ENCODE peak calls at places on chromosomes 13 and 19, in seven cellular contexts. One of them, this sample, is unnamed.

GRCh38 chr19:46195104-46195503 is 34.4 kb upstream of the IGFL1 start:
- DNase-seq in astrocyte of the hippocampus: no peak
- DNase-seq in stimulated activated CD4-positive, alpha-beta T cell treated with anti-CD3 and anti-CD28 coated beads, Interleukin-1b, Interleukin-23, amount 100 ng/mL, for 24 hours: no peak
- DNase-seq in Karpas-422: no peak
- DNase-seq in T47D: no peak
- DNase-seq in Daoy: no peak
- DNase-seq in OCI-LY7: no peak
- DNase-seq in this sample: no peak

GRCh38 chr19:41705393-41706174 is 2.8 kb upstream of the CEACAM5 start:
- DNase-seq in astrocyte of the hippocampus: peak
- DNase-seq in stimulated activated CD4-positive, alpha-beta T cell treated with anti-CD3 and anti-CD28 coated beads, Interleukin-1b, Interleukin-23, amount 100 ng/mL, for 24 hours: peak
- DNase-seq in Karpas-422: peak
- DNase-seq in T47D: peak
- DNase-seq in Daoy: peak
- DNase-seq in OCI-LY7: peak
- DNase-seq in this sample: no peak

GRCh38 chr13:20609145-20609544 is 42.2 kb downstream of the IFT88 start:
- DNase-seq in astrocyte of the hippocampus: peak
- DNase-seq in stimulated activated CD4-positive, alpha-beta T cell treated with anti-CD3 and anti-CD28 coated beads, Interleukin-1b, Interleukin-23, amount 100 ng/mL, for 24 hours: no peak
- DNase-seq in Karpas-422: no peak
- DNase-seq in T47D: no peak
- DNase-seq in Daoy: peak
- DNase-seq in OCI-LY7: no peak
- DNase-seq in this sample: no peak

GRCh38 chr13:101301053-101301452 is 115.3 kb downstream of the NALCN start:
- DNase-seq in astrocyte of the hippocampus: no peak
- DNase-seq in stimulated activated CD4-positive, alpha-beta T cell treated with anti-CD3 and anti-CD28 coated beads, Interleukin-1b, Interleukin-23, amount 100 ng/mL, for 24 hours: no peak
- DNase-seq in Karpas-422: no peak
- DNase-seq in T47D: no peak
- DNase-seq in Daoy: no peak
- DNase-seq in OCI-LY7: no peak
- DNase-seq in this sample: no peak

GRCh38 chr13:110759710-110760109 is 46.2 kb downstream of the ING1 start:
- DNase-seq in astrocyte of the hippocampus: no peak
- DNase-seq in stimulated activated CD4-positive, alpha-beta T cell treated with anti-CD3 and anti-CD28 coated beads, Interleukin-1b, Interleukin-23, amount 100 ng/mL, for 24 hours: no peak
- DNase-seq in Karpas-422: no peak
- DNase-seq in T47D: no peak
- DNase-seq in Daoy: peak
- DNase-seq in OCI-LY7: no peak
- DNase-seq in this sample: no peak

GRCh38 chr19:17073869-17074627 is 1.2 kb downstream of the HAUS8 start:
- DNase-seq in astrocyte of the hippocampus: no peak
- DNase-seq in stimulated activated CD4-positive, alpha-beta T cell treated with anti-CD3 and anti-CD28 coated beads, Interleukin-1b, Interleukin-23, amount 100 ng/mL, for 24 hours: no peak
- DNase-seq in Karpas-422: peak
- DNase-seq in T47D: peak
- DNase-seq in Daoy: peak
- DNase-seq in OCI-LY7: peak
- DNase-seq in this sample: no peak

GRCh38 chr19:4014541-4015491 is 7.3 kb downstream of the PIAS4 start:
- DNase-seq in astrocyte of the hippocampus: no peak
- DNase-seq in stimulated activated CD4-positive, alpha-beta T cell treated with anti-CD3 and anti-CD28 coated beads, Interleukin-1b, Interleukin-23, amount 100 ng/mL, for 24 hours: no peak
- DNase-seq in Karpas-422: peak
- DNase-seq in T47D: no peak
- DNase-seq in Daoy: no peak
- DNase-seq in OCI-LY7: peak
- DNase-seq in this sample: no peak

GRCh38 chr19:5585461-5586299 is 17.9 kb upstream of the TINCR start:
- DNase-seq in astrocyte of the hippocampus: peak
- DNase-seq in stimulated activated CD4-positive, alpha-beta T cell treated with anti-CD3 and anti-CD28 coated beads, Interleukin-1b, Interleukin-23, amount 100 ng/mL, for 24 hours: peak
- DNase-seq in Karpas-422: no peak
- DNase-seq in T47D: no peak
- DNase-seq in Daoy: no peak
- DNase-seq in OCI-LY7: no peak
- DNase-seq in this sample: no peak

GRCh38 chr13:88456155-88456554 is 785.0 kb downstream of the SLITRK5 start:
- DNase-seq in astrocyte of the hippocampus: no peak
- DNase-seq in stimulated activated CD4-positive, alpha-beta T cell treated with anti-CD3 and anti-CD28 coated beads, Interleukin-1b, Interleukin-23, amount 100 ng/mL, for 24 hours: no peak
- DNase-seq in Karpas-422: no peak
- DNase-seq in T47D: no peak
- DNase-seq in Daoy: no peak
- DNase-seq in OCI-LY7: no peak
- DNase-seq in this sample: no peak

GRCh38 chr13:24264976-24265375 is 44.4 kb upstream of the C1QTNF9 start:
- DNase-seq in astrocyte of the hippocampus: no peak
- DNase-seq in stimulated activated CD4-positive, alpha-beta T cell treated with anti-CD3 and anti-CD28 coated beads, Interleukin-1b, Interleukin-23, amount 100 ng/mL, for 24 hours: no peak
- DNase-seq in Karpas-422: no peak
- DNase-seq in T47D: no peak
- DNase-seq in Daoy: no peak
- DNase-seq in OCI-LY7: no peak
- DNase-seq in this sample: no peak

GRCh38 chr13:24614306-24615080 is 65.7 kb upstream of the ATP12A start:
- DNase-seq in astrocyte of the hippocampus: no peak
- DNase-seq in stimulated activated CD4-positive, alpha-beta T cell treated with anti-CD3 and anti-CD28 coated beads, Interleukin-1b, Interleukin-23, amount 100 ng/mL, for 24 hours: no peak
- DNase-seq in Karpas-422: no peak
- DNase-seq in T47D: no peak
- DNase-seq in Daoy: no peak
- DNase-seq in OCI-LY7: no peak
- DNase-seq in this sample: no peak

GRCh38 chr13:104773775-104774174 is 1707.6 kb upstream of the SLC10A2 start:
- DNase-seq in astrocyte of the hippocampus: peak
- DNase-seq in stimulated activated CD4-positive, alpha-beta T cell treated with anti-CD3 and anti-CD28 coated beads, Interleukin-1b, Interleukin-23, amount 100 ng/mL, for 24 hours: no peak
- DNase-seq in Karpas-422: peak
- DNase-seq in T47D: peak
- DNase-seq in Daoy: no peak
- DNase-seq in OCI-LY7: peak
- DNase-seq in this sample: peak

GRCh38 chr19:30335306-30335886 is 36.8 kb upstream of the ZNF536 start:
- DNase-seq in astrocyte of the hippocampus: no peak
- DNase-seq in stimulated activated CD4-positive, alpha-beta T cell treated with anti-CD3 and anti-CD28 coated beads, Interleukin-1b, Interleukin-23, amount 100 ng/mL, for 24 hours: no peak
- DNase-seq in Karpas-422: no peak
- DNase-seq in T47D: no peak
- DNase-seq in Daoy: no peak
- DNase-seq in OCI-LY7: no peak
- DNase-seq in this sample: no peak

GRCh38 chr13:97414392-97414791 is 19.6 kb upstream of the RAP2A start:
- DNase-seq in astrocyte of the hippocampus: no peak
- DNase-seq in stimulated activated CD4-positive, alpha-beta T cell treated with anti-CD3 and anti-CD28 coated beads, Interleukin-1b, Interleukin-23, amount 100 ng/mL, for 24 hours: no peak
- DNase-seq in Karpas-422: no peak
- DNase-seq in T47D: no peak
- DNase-seq in Daoy: no peak
- DNase-seq in OCI-LY7: no peak
- DNase-seq in this sample: no peak

This sample was measured in amniotic stem cell.